ENCODE peak calls at places on chromosomes 4 and X, in seven cellular contexts. One of them, this sample, is unnamed.

GRCh38 chr4:152424980-152425379 is 110.9 kb downstream of the FBXW7 start:
- DNase-seq in adipocyte: no peak
- DNase-seq in COR-L47: no peak
- DNase-seq in GM20000: no peak
- DNase-seq in activated naive CD4-positive, alpha-beta T cell: no peak
- DNase-seq in fibroblast of lung: no peak
- DNase-seq in AG08395: no peak
- DNase-seq in this sample: no peak

GRCh38 chr4:25454491-25454890 is 77.4 kb downstream of the ANAPC4 start:
- DNase-seq in COR-L47: no peak
- DNase-seq in AG08395: no peak
- DNase-seq in adipocyte: no peak
- DNase-seq in fibroblast of lung: no peak
- DNase-seq in activated naive CD4-positive, alpha-beta T cell: no peak
- DNase-seq in GM20000: no peak
- DNase-seq in this sample: no peak

GRCh38 chr4:38733663-38734062 is 49.1 kb downstream of the TLR10 start:
- DNase-seq in activated naive CD4-positive, alpha-beta T cell: no peak
- DNase-seq in AG08395: no peak
- DNase-seq in COR-L47: no peak
- DNase-seq in adipocyte: no peak
- DNase-seq in fibroblast of lung: no peak
- DNase-seq in GM20000: no peak
- DNase-seq in this sample: no peak

GRCh38 chrX:152861116-152861515 is 30.3 kb downstream of the NSDHL start:
- DNase-seq in AG08395: no peak
- DNase-seq in COR-L47: no peak
- DNase-seq in activated naive CD4-positive, alpha-beta T cell: no peak
- DNase-seq in GM20000: no peak
- DNase-seq in adipocyte: peak; percentile 62
- DNase-seq in fibroblast of lung: peak; percentile 63
- DNase-seq in this sample: no peak

GRCh38 chrX:20026278-20026677 is 35.4 kb upstream of the BCLAF3 start:
- DNase-seq in adipocyte: peak; percentile 59
- DNase-seq in COR-L47: no peak
- DNase-seq in GM20000: no peak
- DNase-seq in activated naive CD4-positive, alpha-beta T cell: no peak
- DNase-seq in AG08395: no peak
- DNase-seq in fibroblast of lung: peak; percentile 48
- DNase-seq in this sample: no peak

GRCh38 chr4:41281038-41281634 is 24.4 kb downstream of the UCHL1 start:
- DNase-seq in AG08395: peak; percentile 90
- DNase-seq in fibroblast of lung: peak; percentile 59
- DNase-seq in GM20000: peak; percentile 77
- DNase-seq in COR-L47: peak; percentile 81
- DNase-seq in adipocyte: peak; percentile 92
- DNase-seq in activated naive CD4-positive, alpha-beta T cell: no peak
- DNase-seq in this sample: peak; percentile 65

GRCh38 chr4:119478446-119479179 is 150.0 kb downstream of the PDE5A start:
- DNase-seq in COR-L47: no peak
- DNase-seq in adipocyte: peak; percentile 26
- DNase-seq in fibroblast of lung: no peak
- DNase-seq in AG08395: no peak
- DNase-seq in activated naive CD4-positive, alpha-beta T cell: no peak
- DNase-seq in GM20000: no peak
- DNase-seq in this sample: no peak

GRCh38 chrX:77003956-77004355 is 443.2 kb upstream of the FGF16 start:
- DNase-seq in GM20000: no peak
- DNase-seq in adipocyte: no peak
- DNase-seq in COR-L47: no peak
- DNase-seq in fibroblast of lung: peak; percentile 83
- DNase-seq in activated naive CD4-positive, alpha-beta T cell: no peak
- DNase-seq in AG08395: no peak
- DNase-seq in this sample: no peak

GRCh38 chrX:44872319-44872816 is 620 bp upstream of the KDM6A start:
- DNase-seq in AG08395: peak; percentile 39
- DNase-seq in GM20000: peak; percentile 29
- DNase-seq in COR-L47: no peak
- DNase-seq in activated naive CD4-positive, alpha-beta T cell: no peak
- DNase-seq in fibroblast of lung: peak; percentile 29
- DNase-seq in adipocyte: peak; percentile 70
- DNase-seq in this sample: no peak

GRCh38 chr4:77651820-77652219 is 46.2 kb downstream of the CXCL13 start:
- DNase-seq in fibroblast of lung: no peak
- DNase-seq in GM20000: no peak
- DNase-seq in AG08395: no peak
- DNase-seq in COR-L47: no peak
- DNase-seq in adipocyte: no peak
- DNase-seq in activated naive CD4-positive, alpha-beta T cell: no peak
- DNase-seq in this sample: no peak

GRCh38 chrX:137565921-137566745 is at the start of gene ZIC3:
- DNase-seq in activated naive CD4-positive, alpha-beta T cell: no peak
- DNase-seq in fibroblast of lung: peak; percentile 24
- DNase-seq in COR-L47: peak; percentile 73
- DNase-seq in adipocyte: peak; percentile 6
- DNase-seq in AG08395: peak; percentile 30
- DNase-seq in GM20000: no peak
- DNase-seq in this sample: no peak

GRCh38 chr4:37244583-37245390 is at the start of gene NWD2:
- DNase-seq in fibroblast of lung: peak; percentile 12
- DNase-seq in activated naive CD4-positive, alpha-beta T cell: no peak
- DNase-seq in AG08395: no peak
- DNase-seq in COR-L47: peak; percentile 13
- DNase-seq in GM20000: peak; percentile 29
- DNase-seq in adipocyte: peak; percentile 1
- DNase-seq in this sample: no peak

GRCh38 chr4:53767503-53767902 is 176.2 kb upstream of the LNX1 start:
- DNase-seq in fibroblast of lung: peak; percentile 95
- DNase-seq in AG08395: peak; percentile 82
- DNase-seq in adipocyte: peak; percentile 74
- DNase-seq in GM20000: no peak
- DNase-seq in COR-L47: no peak
- DNase-seq in activated naive CD4-positive, alpha-beta T cell: no peak
- DNase-seq in this sample: peak; percentile 86

GRCh38 chr4:98627477-98627876 is 30.9 kb downstream of the TSPAN5 start:
- DNase-seq in COR-L47: no peak
- DNase-seq in GM20000: no peak
- DNase-seq in fibroblast of lung: peak; percentile 44
- DNase-seq in adipocyte: no peak
- DNase-seq in AG08395: no peak
- DNase-seq in activated naive CD4-positive, alpha-beta T cell: no peak
- DNase-seq in this sample: no peak

GRCh38 chr4:22063613-22064012 is 115.0 kb upstream of the KCNIP4 start:
- DNase-seq in AG08395: no peak
- DNase-seq in COR-L47: no peak
- DNase-seq in activated naive CD4-positive, alpha-beta T cell: no peak
- DNase-seq in adipocyte: peak; percentile 10
- DNase-seq in fibroblast of lung: no peak
- DNase-seq in GM20000: no peak
- DNase-seq in this sample: no peak

GRCh38 chr4:107801766-107802211 is 22.9 kb upstream of the SGMS2 start:
- DNase-seq in activated naive CD4-positive, alpha-beta T cell: no peak
- DNase-seq in GM20000: no peak
- DNase-seq in AG08395: peak; percentile 24
- DNase-seq in COR-L47: no peak
- DNase-seq in fibroblast of lung: peak; percentile 68
- DNase-seq in adipocyte: peak; percentile 24
- DNase-seq in this sample: peak; percentile 42

GRCh38 chrX:144219035-144219434 is 335.2 kb downstream of the UBE2NL start:
- DNase-seq in COR-L47: no peak
- DNase-seq in adipocyte: no peak
- DNase-seq in fibroblast of lung: no peak
- DNase-seq in activated naive CD4-positive, alpha-beta T cell: no peak
- DNase-seq in AG08395: no peak
- DNase-seq in GM20000: no peak
- DNase-seq in this sample: no peak

GRCh38 chr4:105092356-105092755 is 54.3 kb upstream of the TET2 start:
- DNase-seq in fibroblast of lung: peak; percentile 90
- DNase-seq in activated naive CD4-positive, alpha-beta T cell: no peak
- DNase-seq in COR-L47: peak; percentile 1
- DNase-seq in AG08395: peak; percentile 47
- DNase-seq in adipocyte: peak; percentile 78
- DNase-seq in GM20000: no peak
- DNase-seq in this sample: peak; percentile 89

GRCh38 chrX:130902783-130903613 is at the start of gene ENOX2:
- DNase-seq in activated naive CD4-positive, alpha-beta T cell: peak; percentile 47
- DNase-seq in COR-L47: peak; percentile 91
- DNase-seq in GM20000: peak; percentile 79
- DNase-seq in adipocyte: peak; percentile 96
- DNase-seq in AG08395: peak; percentile 90
- DNase-seq in fibroblast of lung: peak; percentile 97
- DNase-seq in this sample: peak; percentile 93

GRCh38 chrX:48573690-48574269 is 504 bp upstream of the RBM3 start:
- DNase-seq in activated naive CD4-positive, alpha-beta T cell: peak; percentile 5
- DNase-seq in adipocyte: no peak
- DNase-seq in AG08395: no peak
- DNase-seq in COR-L47: peak; percentile 25
- DNase-seq in fibroblast of lung: no peak
- DNase-seq in GM20000: no peak
- DNase-seq in this sample: no peak

GRCh38 chrX:109475174-109475891 is 6.6 kb downstream of the GUCY2F start:
- DNase-seq in GM20000: peak; percentile 2
- DNase-seq in activated naive CD4-positive, alpha-beta T cell: no peak
- DNase-seq in COR-L47: peak; percentile 13
- DNase-seq in adipocyte: peak; percentile 64
- DNase-seq in fibroblast of lung: peak; percentile 39
- DNase-seq in AG08395: peak; percentile 55
- DNase-seq in this sample: peak; percentile 25

GRCh38 chr4:122963222-122963621 is 40.8 kb upstream of the NUDT6 start:
- DNase-seq in fibroblast of lung: peak; percentile 33
- DNase-seq in activated naive CD4-positive, alpha-beta T cell: no peak
- DNase-seq in GM20000: no peak
- DNase-seq in adipocyte: peak; percentile 6
- DNase-seq in COR-L47: no peak
- DNase-seq in AG08395: peak; percentile 10
- DNase-seq in this sample: peak; percentile 15

GRCh38 chrX:140318306-140318705 is 186.6 kb downstream of the SOX3 start:
- DNase-seq in activated naive CD4-positive, alpha-beta T cell: no peak
- DNase-seq in GM20000: no peak
- DNase-seq in fibroblast of lung: peak; percentile 82
- DNase-seq in adipocyte: no peak
- DNase-seq in AG08395: peak; percentile 6
- DNase-seq in COR-L47: no peak
- DNase-seq in this sample: no peak

GRCh38 chr4:151117371-151117962 is 18.0 kb downstream of the RPS3A start:
- DNase-seq in activated naive CD4-positive, alpha-beta T cell: peak; percentile 4
- DNase-seq in COR-L47: peak; percentile 65
- DNase-seq in GM20000: peak; percentile 72
- DNase-seq in adipocyte: peak; percentile 86
- DNase-seq in AG08395: peak; percentile 74
- DNase-seq in fibroblast of lung: peak; percentile 58
- DNase-seq in this sample: peak; percentile 52

GRCh38 chr4:78190078-78190477 is 133.0 kb downstream of the FRAS1 start:
- DNase-seq in AG08395: no peak
- DNase-seq in fibroblast of lung: no peak
- DNase-seq in COR-L47: no peak
- DNase-seq in GM20000: no peak
- DNase-seq in activated naive CD4-positive, alpha-beta T cell: no peak
- DNase-seq in adipocyte: no peak
- DNase-seq in this sample: no peak

GRCh38 chrX:83469551-83469950 is 38.5 kb upstream of the POU3F4 start:
- DNase-seq in COR-L47: no peak
- DNase-seq in fibroblast of lung: peak; percentile 16
- DNase-seq in adipocyte: peak; percentile 23
- DNase-seq in AG08395: peak; percentile 23
- DNase-seq in activated naive CD4-positive, alpha-beta T cell: no peak
- DNase-seq in GM20000: peak; percentile 9
- DNase-seq in this sample: no peak

GRCh38 chrX:40176256-40176978 is 78.7 kb upstream of the BCOR start:
- DNase-seq in activated naive CD4-positive, alpha-beta T cell: peak; percentile 68
- DNase-seq in fibroblast of lung: peak; percentile 32
- DNase-seq in GM20000: peak; percentile 71
- DNase-seq in adipocyte: peak; percentile 59
- DNase-seq in COR-L47: peak; percentile 47
- DNase-seq in AG08395: peak; percentile 34
- DNase-seq in this sample: no peak

GRCh38 chrX:48059296-48059639 is 12.2 kb downstream of the ZNF630 start:
- DNase-seq in AG08395: no peak
- DNase-seq in fibroblast of lung: no peak
- DNase-seq in GM20000: no peak
- DNase-seq in activated naive CD4-positive, alpha-beta T cell: no peak
- DNase-seq in adipocyte: no peak
- DNase-seq in COR-L47: no peak
- DNase-seq in this sample: no peak

GRCh38 chr4:168919706-168920324 is 90.2 kb downstream of the CBR4 start:
- DNase-seq in activated naive CD4-positive, alpha-beta T cell: no peak
- DNase-seq in GM20000: no peak
- DNase-seq in AG08395: no peak
- DNase-seq in COR-L47: no peak
- DNase-seq in adipocyte: no peak
- DNase-seq in fibroblast of lung: no peak
- DNase-seq in this sample: no peak

This sample was measured in stromal cell of bone marrow.